ENCODE peak calls at places on chromosomes 2 and 18, in six cellular contexts. M, E, R, Q, V and K are unnamed samples.

GRCh38 chr2:124666976-124667375 is 641.9 kb downstream of the CNTNAP5 start:
- ATAC-seq in M (no peak), E (no peak), R (no peak), Q (no peak), V (no peak), K (no peak)

GRCh38 chr2:215022418-215022817 is 116.0 kb downstream of the ABCA12 start:
- ATAC-seq in M (no peak), E (no peak), R (no peak), Q (peak), V (peak), K (no peak)

GRCh38 chr2:69149631-69150215 is 136.7 kb downstream of the ANTXR1 start:
- ATAC-seq in M (no peak), E (no peak), R (no peak), Q (no peak), V (peak), K (no peak)

GRCh38 chr2:134289225-134289624 is 35.4 kb downstream of the MGAT5 start:
- ATAC-seq in M (no peak), E (no peak), R (peak), Q (no peak), V (peak), K (peak)

GRCh38 chr2:143690204-143690603 is 561.0 kb downstream of the ARHGAP15 start:
- ATAC-seq in M (no peak), E (no peak), R (peak), Q (no peak), V (no peak), K (no peak)

GRCh38 chr2:111168528-111168929 is 47.8 kb downstream of the BCL2L11 start:
- ATAC-seq in M (peak), E (peak), R (peak), Q (peak), V (peak), K (peak)

GRCh38 chr2:164839914-164840457 is 1.6 kb downstream of the COBLL1 start:
- ATAC-seq in M (no peak), E (peak), R (no peak), Q (peak), V (no peak), K (no peak)

GRCh38 chr18:58609536-58609993 is 19.3 kb downstream of the ALPK2 start:
- ATAC-seq in M (no peak), E (no peak), R (peak), Q (no peak), V (peak), K (peak)

GRCh38 chr2:151947524-151948165 is 119.4 kb upstream of the ARL5A start:
- ATAC-seq in M (peak), E (peak), R (no peak), Q (peak), V (peak), K (peak)

GRCh38 chr2:45889053-45889452 is 237.6 kb downstream of the PRKCE start:
- ATAC-seq in M (peak), E (no peak), R (peak), Q (peak), V (peak), K (peak)

GRCh38 chr18:23570912-23571504 is 15.3 kb downstream of the NPC1 start:
- ATAC-seq in M (no peak), E (no peak), R (no peak), Q (no peak), V (no peak), K (no peak)

GRCh38 chr2:17166506-17166905 is 351.7 kb downstream of the RAD51AP2 start:
- ATAC-seq in M (no peak), E (no peak), R (no peak), Q (peak), V (no peak), K (no peak)

GRCh38 chr2:149612122-149612521 is 24.5 kb upstream of the MMADHC start:
- ATAC-seq in M (no peak), E (peak), R (no peak), Q (no peak), V (no peak), K (no peak)

GRCh38 chr18:58402951-58403702 is 225.8 kb downstream of the ALPK2 start:
- ATAC-seq in M (peak), E (peak), R (no peak), Q (no peak), V (peak), K (peak)

GRCh38 chr2:232937278-232937906 is 67.3 kb downstream of the SNORC start:
- ATAC-seq in M (no peak), E (no peak), R (no peak), Q (peak), V (no peak), K (no peak)

GRCh38 chr2:85062565-85062964 is 70.6 kb upstream of the TCF7L1 start:
- ATAC-seq in M (no peak), E (no peak), R (no peak), Q (no peak), V (no peak), K (no peak)

GRCh38 chr2:216485745-216486144 is 12.9 kb upstream of the RPL37A start:
- ATAC-seq in M (peak), E (no peak), R (no peak), Q (no peak), V (peak), K (no peak)

GRCh38 chr2:12479042-12479601 is 237.6 kb upstream of the TRIB2 start:
- ATAC-seq in M (peak), E (no peak), R (no peak), Q (peak), V (no peak), K (no peak)

GRCh38 chr2:29056452-29056851 is 17.9 kb downstream of the PCARE start:
- ATAC-seq in M (no peak), E (no peak), R (no peak), Q (no peak), V (no peak), K (no peak)

GRCh38 chr18:58977801-58978200 is 113.1 kb downstream of the ZNF532 start:
- ATAC-seq in M (no peak), E (no peak), R (no peak), Q (no peak), V (no peak), K (no peak)

GRCh38 chr2:30939354-30939753 is 132.1 kb upstream of the CAPN13 start:
- ATAC-seq in M (no peak), E (no peak), R (no peak), Q (no peak), V (no peak), K (no peak)

GRCh38 chr2:120803085-120803484 is 67.4 kb downstream of the GLI2 start:
- ATAC-seq in M (no peak), E (no peak), R (no peak), Q (no peak), V (no peak), K (no peak)

GRCh38 chr2:46116616-46117015 is 180.6 kb upstream of the EPAS1 start:
- ATAC-seq in M (no peak), E (no peak), R (no peak), Q (no peak), V (no peak), K (no peak)

GRCh38 chr2:238397381-238397780 is 29.3 kb upstream of the ASB1 start:
- ATAC-seq in M (no peak), E (no peak), R (no peak), Q (no peak), V (no peak), K (no peak)

GRCh38 chr18:31241900-31242409 is 76.0 kb upstream of the DSG1 start:
- ATAC-seq in M (peak), E (peak), R (no peak), Q (peak), V (no peak), K (no peak)